ENCODE peak calls at places on chromosomes 7 and 10, in ten cellular contexts. Q is Karpas-422, G is mammary epithelial cell, N is A673, T is AG04450, K is heart right ventricle, W is esophagus squamous epithelium, L is mesendoderm, B is NT2/D1, S is upper lobe of right lung. O is an unnamed sample.

GRCh38 chr10:61903991-61904350 is 2.5 kb downstream of the ARID5B start:
- DNase-seq in Q (no peak), G (no peak), N (peak; percentile 59), T (no peak), K (no peak), W (no peak), L (no peak), B (no peak), S (no peak), O (no peak)

GRCh38 chr10:119759832-119760231 is 34.0 kb downstream of the INPP5F start:
- DNase-seq in Q (no peak), G (no peak), N (no peak), T (no peak), K (no peak), W (no peak), L (no peak), B (no peak), S (no peak), O (no peak)

GRCh38 chr10:128063736-128064614 is 62.2 kb downstream of the MKI67 start:
- DNase-seq in Q (peak; percentile 78), G (peak; percentile 98), N (peak; percentile 28), T (no peak), K (no peak), W (no peak), L (peak; percentile 22), B (no peak), S (peak; percentile 75), O (peak; percentile 99)

GRCh38 chr7:45328397-45329080 is 170.9 kb downstream of the RAMP3 start:
- DNase-seq in Q (no peak), G (no peak), N (no peak), T (no peak), K (peak; percentile 30), W (no peak), L (no peak), B (no peak), S (no peak), O (no peak)

GRCh38 chr7:80858141-80858903 is 60.5 kb downstream of the SEMA3C start:
- DNase-seq in Q (no peak), G (no peak), N (no peak), T (peak; percentile 29), K (no peak), W (no peak), L (no peak), B (no peak), S (no peak), O (peak; percentile 45)

GRCh38 chr7:20193873-20194272 is 23.3 kb downstream of the MACC1 start:
- DNase-seq in Q (no peak), G (no peak), N (no peak), T (no peak), K (no peak), W (no peak), L (no peak), B (no peak), S (no peak), O (no peak)

GRCh38 chr7:46107610-46108217 is 186.6 kb upstream of the IGFBP3 start:
- DNase-seq in Q (no peak), G (no peak), N (no peak), T (no peak), K (no peak), W (no peak), L (no peak), B (no peak), S (no peak), O (no peak)

GRCh38 chr10:80739328-80739727 is 201.6 kb downstream of the SH2D4B start:
- DNase-seq in Q (no peak), G (no peak), N (no peak), T (no peak), K (no peak), W (no peak), L (no peak), B (no peak), S (no peak), O (no peak)

GRCh38 chr10:114703377-114704125 is 45.5 kb upstream of the ABLIM1 start:
- DNase-seq in Q (peak; percentile 69), G (no peak), N (peak; percentile 60), T (no peak), K (no peak), W (no peak), L (peak; percentile 51), B (no peak), S (no peak), O (peak; percentile 37)

GRCh38 chr10:98404571-98405396 is 10.2 kb downstream of the PYROXD2 start:
- DNase-seq in Q (no peak), G (peak; percentile 60), N (peak; percentile 23), T (no peak), K (no peak), W (no peak), L (no peak), B (no peak), S (no peak), O (peak; percentile 65)

GRCh38 chr10:89633484-89633883 is 11.6 kb downstream of the PANK1 start:
- DNase-seq in Q (no peak), G (peak; percentile 79), N (no peak), T (peak; percentile 63), K (no peak), W (no peak), L (no peak), B (no peak), S (no peak), O (peak; percentile 89)

GRCh38 chr7:135147899-135148721 is at the start of gene TMEM140:
- DNase-seq in Q (peak; percentile 54), G (peak; percentile 22), N (no peak), T (no peak), K (no peak), W (no peak), L (no peak), B (no peak), S (no peak), O (peak; percentile 46)

DNA sequence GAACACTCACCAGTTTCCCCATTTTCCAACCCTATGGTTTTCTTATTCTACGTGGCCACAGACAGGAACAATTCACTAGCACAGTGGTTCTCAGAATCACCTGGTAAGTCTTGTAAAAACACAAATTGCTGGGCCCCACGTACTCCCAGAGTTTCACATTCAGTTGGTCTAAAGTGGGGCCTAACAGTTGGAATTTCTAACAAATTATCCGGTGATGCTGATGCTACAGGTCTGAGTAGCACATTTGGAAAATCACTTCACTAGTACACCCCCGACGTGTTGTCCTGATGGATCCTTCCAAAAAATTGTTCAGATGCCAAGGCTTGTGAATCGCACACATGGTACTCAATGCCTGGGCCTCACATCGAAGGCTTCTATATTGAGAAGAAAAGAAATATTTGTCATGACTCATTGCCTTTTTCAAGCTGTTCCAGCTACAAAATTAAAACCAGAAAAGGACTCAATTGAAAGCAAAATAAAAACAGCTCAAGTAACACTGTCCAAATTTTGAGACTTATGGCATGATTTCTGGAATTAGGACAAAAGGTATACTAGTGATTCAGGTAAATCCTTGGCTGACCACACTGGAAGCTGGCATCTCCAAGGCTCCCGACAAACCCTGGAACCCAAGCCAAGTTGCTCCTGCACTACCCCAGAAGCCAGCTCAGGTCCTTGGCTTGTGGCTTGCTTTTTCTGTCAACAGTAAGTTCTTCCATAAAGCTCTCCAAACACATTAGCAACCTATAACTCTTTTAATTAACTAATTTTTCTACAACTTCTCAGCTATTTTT is 12.9 kb upstream of the VIM start:
- DNase-seq in Q (no peak), G (peak; percentile 48), N (peak; percentile 94), T (peak; percentile 88), K (no peak), W (no peak), L (no peak), B (no peak), S (no peak), O (peak; percentile 81)
- H3K4me3 ChIP-seq in Q (no peak overlapping the region), G (no peak overlapping the region), N (no peak overlapping the region), T (peak overlapping the region; percentile 33), K (no peak overlapping the region), W (no peak overlapping the region), L (no peak overlapping the region), B (no peak overlapping the region), S (no peak overlapping the region), O (no peak overlapping the region)

GRCh38 chr10:68362590-68362989 is 29.9 kb upstream of the PBLD start:
- DNase-seq in Q (no peak), G (no peak), N (no peak), T (no peak), K (no peak), W (no peak), L (no peak), B (no peak), S (no peak), O (no peak)
- H3K4me3 ChIP-seq in Q (no peak overlapping the region), G (no peak overlapping the region), N (no peak overlapping the region), T (no peak overlapping the region), K (no peak overlapping the region), W (no peak overlapping the region), L (no peak overlapping the region), B (no peak overlapping the region), S (no peak overlapping the region), O (no peak overlapping the region)

DNA sequence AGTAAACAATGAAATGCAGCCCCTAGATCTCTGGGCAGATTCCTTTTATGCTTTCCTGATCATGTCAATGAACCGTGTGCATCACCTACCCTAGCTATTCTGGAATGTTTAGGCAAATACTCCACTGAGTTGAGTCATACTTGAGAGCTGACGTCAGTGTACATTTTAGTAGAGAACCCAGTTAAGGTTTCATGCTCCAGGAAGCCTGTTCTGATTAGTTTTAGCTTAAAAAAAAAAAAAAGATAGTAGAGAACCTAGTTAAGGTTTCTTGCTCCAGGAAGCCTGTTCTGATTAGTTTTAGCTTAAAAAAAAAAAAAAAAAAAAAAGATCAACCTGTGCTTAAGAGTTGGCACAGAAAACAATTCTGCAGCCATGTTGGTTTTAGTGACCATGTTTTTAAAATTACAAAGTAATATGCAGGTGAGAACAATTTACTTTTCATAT is 3.7 kb upstream of the MCU start:
- DNase-seq in Q (no peak), G (peak; percentile 83), N (peak; percentile 25), T (peak; percentile 66), K (no peak), W (no peak), L (peak; percentile 20), B (no peak), S (no peak), O (peak; percentile 90)
- H3K4me3 ChIP-seq in Q (no peak overlapping the region), G (no peak overlapping the region), N (no peak overlapping the region), T (no peak overlapping the region), K (no peak overlapping the region), W (no peak overlapping the region), L (no peak overlapping the region), B (no peak overlapping the region), S (no peak overlapping the region), O (no peak overlapping the region)

GRCh38 chr7:47491637-47492036 is 90.3 kb downstream of the TNS3 start:
- DNase-seq in Q (no peak), G (no peak), N (no peak), T (no peak), K (no peak), W (no peak), L (no peak), B (no peak), S (no peak), O (no peak)

GRCh38 chr7:47496064-47496665 is 85.7 kb downstream of the TNS3 start:
- DNase-seq in Q (peak; percentile 69), G (no peak), N (no peak), T (no peak), K (no peak), W (no peak), L (no peak), B (no peak), S (no peak), O (no peak)

GRCh38 chr7:47492720-47493119 is 89.2 kb downstream of the TNS3 start:
- DNase-seq in Q (no peak), G (no peak), N (no peak), T (no peak), K (no peak), W (no peak), L (no peak), B (no peak), S (no peak), O (no peak)

GRCh38 chr7:47495269-47495875 is 86.5 kb downstream of the TNS3 start:
- DNase-seq in Q (no peak), G (no peak), N (no peak), T (no peak), K (no peak), W (no peak), L (no peak), B (no peak), S (peak; percentile 61), O (no peak)

GRCh38 chr7:47493971-47494370 is 87.9 kb downstream of the TNS3 start:
- DNase-seq in Q (no peak), G (peak; percentile 29), N (no peak), T (no peak), K (no peak), W (no peak), L (no peak), B (no peak), S (no peak), O (peak; percentile 37)
- H3K4me3 ChIP-seq in Q (no peak overlapping the region), G (no peak overlapping the region), N (no peak overlapping the region), T (no peak overlapping the region), K (peak overlapping the region; percentile 38), W (no peak overlapping the region), L (no peak overlapping the region), B (no peak overlapping the region), S (no peak overlapping the region), O (no peak overlapping the region)